ENCODE peak calls at places on chromosomes 2 and 18, in four cellular contexts. T is small intestine; Y is sigmoid colon; P is stimulated activated CD4-positive, alpha-beta T cell treated with anti-CD3 and anti-CD28 coated beads, Interleukin-1b, Interleukin-23, amount 100 ng/mL, for 24 hours. J is an unnamed sample.

GRCh38 chr2:197152451-197153228 is 157.9 kb downstream of the ANKRD44 start:
- DNase-seq in T (no peak), Y (no peak), P (no peak), J (no peak)

GRCh38 chr2:162072976-162073775 is 839 bp downstream of the DPP4 start:
- DNase-seq in T (peak), Y (peak), P (no peak), J (no peak)

GRCh38 chr2:98757904-98758421 is 27.0 kb upstream of the MGAT4A start:
- DNase-seq in T (peak), Y (peak), P (no peak), J (no peak)

GRCh38 chr18:9147440-9148238 is 11.1 kb downstream of the ANKRD12 start:
- DNase-seq in T (peak), Y (no peak), P (no peak), J (peak)

GRCh38 chr2:54946220-54946568 is 104.1 kb downstream of the RTN4 start:
- DNase-seq in T (no peak), Y (no peak), P (no peak), J (no peak)

GRCh38 chr2:238224636-238225035 is 15.2 kb downstream of the HES6 start:
- DNase-seq in T (no peak), Y (no peak), P (no peak), J (no peak)

GRCh38 chr2:240597054-240597418 is 10.5 kb downstream of the CAPN10 start:
- DNase-seq in T (no peak), Y (peak), P (no peak), J (no peak)

GRCh38 chr2:66581461-66582363 is 146.8 kb downstream of the MEIS1 start:
- DNase-seq in T (no peak), Y (peak), P (no peak), J (no peak)

GRCh38 chr2:106894545-106894944 is 8.6 kb upstream of the ST6GAL2 start:
- DNase-seq in T (no peak), Y (no peak), P (no peak), J (no peak)

GRCh38 chr2:42810971-42811865 is 18.8 kb upstream of the HAAO start:
- DNase-seq in T (peak), Y (peak), P (no peak), J (peak)

GRCh38 chr18:4283746-4284291 is 171.3 kb downstream of the DLGAP1 start:
- DNase-seq in T (no peak), Y (no peak), P (no peak), J (no peak)

GRCh38 chr18:9996104-9996503 is 82.3 kb downstream of the VAPA start:
- DNase-seq in T (no peak), Y (no peak), P (no peak), J (no peak)

J was measured in frontal cortex.